ENCODE peak calls at places on chromosome 18, in ten cellular contexts. I, B, J, O, D, R, L, S, M and A are unnamed samples.

GRCh38 chr18:70387018-70387417 is 98.2 kb downstream of the SOCS6 start:
- DNase-seq in L (no peak), R (no peak), M (no peak), J (no peak), O (no peak), S (no peak), D (no peak), B (no peak), I (no peak), A (no peak)

GRCh38 chr18:77223653-77224052 is 26.0 kb upstream of the GALR1 start:
- DNase-seq in M (no peak), O (no peak), I (no peak), D (no peak), S (no peak), J (no peak), B (no peak), L (no peak), R (no peak), A (no peak)

GRCh38 chr18:61851940-61852451 is 40.8 kb downstream of the RNF152 start:
- DNase-seq in O (no peak), D (no peak), I (no peak), J (no peak), M (no peak), L (no peak), S (no peak), B (no peak), R (no peak), A (no peak)

GRCh38 chr18:7303751-7304370 is 73.0 kb downstream of the LRRC30 start:
- DNase-seq in S (no peak), B (no peak), L (no peak), J (no peak), M (no peak), D (no peak), O (no peak), I (no peak), R (no peak), A (no peak)

GRCh38 chr18:32048507-32049091 is 30.0 kb downstream of the RNF125 start:
- DNase-seq in M (peak; percentile 11), D (no peak), L (no peak), S (peak; percentile 72), O (peak; percentile 23), J (no peak), R (no peak), I (no peak), B (no peak), A (no peak)

GRCh38 chr18:76518543-76519155 is 23.6 kb upstream of the ZNF516 start:
- DNase-seq in J (no peak), S (no peak), I (no peak), L (no peak), D (peak; percentile 59), B (no peak), M (no peak), R (no peak), O (no peak), A (no peak)

GRCh38 chr18:37322497-37323035 is 243.0 kb downstream of the CELF4 start:
- DNase-seq in D (no peak), O (no peak), L (no peak), B (no peak), R (no peak), M (peak; percentile 34), S (no peak), I (no peak), J (peak; percentile 60), A (no peak)

GRCh38 chr18:22539045-22539444 is 121.3 kb upstream of the CTAGE1 start:
- DNase-seq in L (no peak), D (no peak), S (peak; percentile 79), R (no peak), O (no peak), M (peak; percentile 20), B (no peak), J (no peak), I (no peak), A (no peak)

GRCh38 chr18:5058768-5059539 is 138.1 kb downstream of the AKAIN1 start:
- DNase-seq in I (no peak), M (no peak), O (no peak), R (peak; percentile 43), L (peak; percentile 13), D (no peak), J (no peak), B (no peak), S (no peak), A (peak; percentile 12)